ENCODE peak calls at places on chromosomes 13 and 19, in four cellular contexts. E is HEK293T, F is WTC11, M is HepG2. T is an unnamed sample.

GRCh38 chr13:78649997-78650724 is 8.8 kb downstream of the OBI1 start:
- DNase-seq in M (no peak), E (no peak), F (no peak), T (no peak)

GRCh38 chr13:28495586-28496564 is 947 bp upstream of the FLT1 start:
- DNase-seq in M (no peak), F (no peak), E (no peak), T (no peak)

GRCh38 chr13:51234676-51235075 is 12.5 kb downstream of the FAM124A start:
- DNase-seq in F (no peak), M (no peak), E (no peak), T (no peak)

GRCh38 chr13:45873491-45874360 is 22.2 kb upstream of the SIAH3 start:
- DNase-seq in M (peak; percentile 5), E (no peak), F (no peak), T (no peak)

GRCh38 chr13:76853481-76853880 is 32.7 kb downstream of the KCTD12 start:
- DNase-seq in M (no peak), F (no peak), E (no peak), T (no peak)

GRCh38 chr19:15452111-15453047 is 2.6 kb upstream of the WIZ start:
- DNase-seq in F (peak; percentile 99), M (peak; percentile 69), E (peak; percentile 98), T (peak; percentile 99)

GRCh38 chr13:48449656-48450055 is 36.7 kb upstream of the LPAR6 start:
- DNase-seq in F (no peak), E (no peak), M (no peak), T (no peak)

GRCh38 chr19:1105217-1105872 is 1.6 kb downstream of the GPX4 start:
- DNase-seq in F (no peak), E (peak; percentile 26), M (no peak), T (no peak)

GRCh38 chr13:73681779-73682178 is 452.4 kb downstream of the KLF12 start:
- DNase-seq in E (no peak), F (no peak), M (no peak), T (no peak)

GRCh38 chr13:110250258-110250891 is 56.6 kb downstream of the COL4A1 start:
- DNase-seq in E (no peak), F (no peak), M (no peak), T (no peak)

GRCh38 chr19:42440357-42441046 is 2.2 kb downstream of the CXCL17 start:
- DNase-seq in E (peak; percentile 80), M (peak; percentile 57), F (peak; percentile 85), T (peak; percentile 89)

GRCh38 chr13:97567510-97568243 is 133.7 kb downstream of the RAP2A start:
- DNase-seq in E (no peak), M (peak; percentile 54), F (no peak), T (no peak)

GRCh38 chr13:45817833-45818232 is 33.7 kb downstream of the SIAH3 start:
- DNase-seq in E (no peak), M (no peak), F (no peak), T (no peak)

GRCh38 chr13:32527151-32527550 is 11.4 kb downstream of the N4BP2L2 start:
- DNase-seq in E (no peak), M (no peak), F (no peak), T (no peak)

GRCh38 chr19:35318679-35319448 is 10.1 kb upstream of the CD22 start:
- DNase-seq in F (no peak), M (peak; percentile 85), E (no peak), T (peak; percentile 75)

GRCh38 chr13:66995366-66995663 is 234.8 kb downstream of the PCDH9 start:
- DNase-seq in F (no peak), M (no peak), E (no peak), T (no peak)

GRCh38 chr13:46142692-46143238 is 37.9 kb upstream of the CPB2 start:
- DNase-seq in M (peak; percentile 86), F (no peak), E (no peak), T (no peak)

GRCh38 chr19:29324717-29325116 is 111.8 kb upstream of the UQCRFS1 start:
- DNase-seq in M (no peak), F (no peak), E (no peak), T (no peak)

GRCh38 chr19:1361601-1362384 is 21.9 kb upstream of the NDUFS7 start:
- DNase-seq in F (no peak), M (no peak), E (no peak), T (no peak)

GRCh38 chr19:39098365-39099269 is 14.4 kb downstream of the ACP7 start:
- DNase-seq in M (no peak), E (no peak), F (peak; percentile 33), T (no peak)

GRCh38 chr19:27974082-27974513 is 1238.9 kb downstream of the UQCRFS1 start:
- DNase-seq in F (peak; percentile 52), E (no peak), M (peak; percentile 2), T (peak; percentile 25)

DNA sequence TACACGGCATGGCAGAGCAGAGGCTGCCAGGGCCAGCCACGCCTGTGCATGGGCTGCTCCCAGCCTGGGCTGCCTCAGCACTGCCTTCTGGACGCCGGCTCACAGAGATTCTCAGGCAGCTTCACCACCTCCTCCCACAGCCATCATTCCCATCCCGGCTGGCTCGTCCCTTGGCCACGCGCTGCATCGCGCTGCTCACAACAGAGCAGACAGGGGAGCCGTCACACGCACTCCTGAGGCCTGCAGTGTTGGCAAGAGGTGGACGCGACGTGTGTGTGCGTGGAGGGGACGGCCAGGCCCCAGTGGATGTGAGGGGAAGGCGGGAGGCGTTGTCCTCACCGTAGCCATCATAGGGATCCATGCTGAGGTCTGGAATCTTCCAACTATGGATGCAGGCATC is 7.6 kb upstream of the PRKD2 start:
- DNase-seq in M (no peak), E (no peak), F (no peak), T (no peak)
- TF ChIP-seq ELF4 in M (no peak), E (no peak), F (no peak), T (no peak)

GRCh38 chr13:112010714-112011113 is 56.2 kb upstream of the SOX1 start:
- DNase-seq in M (no peak), F (no peak), E (no peak), T (no peak)
- TF ChIP-seq ELF4 in M (no peak), F (no peak), E (no peak), T (no peak)

GRCh38 chr13:114248011-114248410 is 13.3 kb downstream of the CDC16 start:
- DNase-seq in F (no peak), M (no peak), E (no peak), T (no peak)
- TF ChIP-seq ELF4 in F (no peak), M (no peak), E (no peak), T (no peak)

GRCh38 chr19:33394006-33394722 is 20.7 kb downstream of the CEBPG start:
- DNase-seq in E (no peak), M (peak; percentile 55), F (no peak), T (no peak)
- TF ChIP-seq ELF4 in E (no peak), M (no peak), F (no peak), T (no peak)

GRCh38 chr19:13022111-13022858 is 27.0 kb downstream of the NFIX start:
- DNase-seq in F (no peak), M (no peak), E (no peak), T (no peak)

GRCh38 chr19:13024126-13024957 is 29.1 kb downstream of the NFIX start:
- DNase-seq in E (no peak), M (no peak), F (no peak), T (no peak)

GRCh38 chr19:13023666-13024065 is 28.4 kb downstream of the NFIX start:
- DNase-seq in M (no peak), E (no peak), F (no peak), T (peak; percentile 54)

GRCh38 chr19:13024958-13025653 is 29.8 kb downstream of the NFIX start:
- DNase-seq in E (no peak), F (peak; percentile 56), M (no peak), T (no peak)

DNA sequence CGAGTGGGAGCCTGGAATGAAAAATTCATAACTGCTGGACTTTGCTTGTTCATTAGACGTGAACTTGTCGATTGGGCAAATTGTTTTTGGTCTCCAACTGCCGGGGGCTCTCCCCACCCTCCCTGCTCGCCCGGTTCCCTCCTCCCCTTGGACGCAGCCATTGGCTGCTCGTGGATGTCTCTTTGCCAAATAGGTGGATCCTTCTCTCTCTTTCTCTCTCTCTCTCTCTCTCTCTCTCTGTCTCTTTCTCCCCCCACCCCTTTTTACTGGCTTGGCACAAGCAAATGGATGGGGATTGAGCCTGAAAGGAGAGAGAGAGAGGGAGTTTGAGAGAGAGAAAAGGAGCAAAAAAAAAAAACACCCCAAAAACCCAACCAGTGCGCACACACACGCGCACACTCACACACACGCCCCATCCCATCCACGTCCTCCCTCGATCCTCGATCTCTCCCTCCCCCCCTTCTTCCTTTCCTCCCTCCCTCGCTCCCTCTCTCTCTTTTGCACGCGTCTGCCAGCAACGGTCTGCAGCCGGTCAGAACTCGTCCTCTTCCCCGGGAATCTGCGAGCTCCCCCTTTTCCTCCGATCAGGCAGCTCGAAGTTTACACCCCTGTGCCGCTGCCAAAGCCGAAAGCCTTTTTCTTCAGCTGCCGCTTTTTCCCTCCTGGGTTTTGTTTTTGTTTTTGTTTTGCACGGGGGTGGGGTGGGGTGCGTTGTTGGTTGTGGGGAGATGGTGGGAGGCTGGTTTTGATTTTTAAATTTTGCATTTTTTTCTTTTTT is 27.8 kb downstream of the NFIX start:
- DNase-seq in E (peak; percentile 52), M (peak; percentile 79), F (peak; percentile 61), T (peak; percentile 71)
- TF ChIP-seq ELF4 in E (no peak), M (no peak), F (no peak), T (peak; percentile 30)

T was measured in K562.